ENCODE peak calls at places on chromosomes 12 and 14, in ten cellular contexts. M is GM23248; S is CD8-positive, alpha-beta T cell; Q is brain microvascular endothelial cell; P is psoas muscle; R is A673; J is aorta; H is body of pancreas; F is testis; Y is MM.1S. A is an unnamed sample.

GRCh38 chr12:55974308-55974724 is 438 bp downstream of the RAB5B start:
- DNase-seq in M (peak; percentile 73), S (peak; percentile 11), Q (peak; percentile 32), P (no peak), R (peak; percentile 27), J (peak; percentile 75), H (peak; percentile 68), F (peak; percentile 43), Y (peak; percentile 48), A (no peak)

GRCh38 chr12:122669397-122670070 is 33.6 kb downstream of the HCAR2 start:
- DNase-seq in M (peak; percentile 75), S (no peak), Q (peak; percentile 30), P (no peak), R (no peak), J (no peak), H (no peak), F (no peak), Y (no peak), A (no peak)

GRCh38 chr14:96281486-96281885 is 25.5 kb downstream of the BDKRB1 start:
- DNase-seq in M (no peak), S (no peak), Q (no peak), P (no peak), R (no peak), J (no peak), H (no peak), F (no peak), Y (no peak), A (no peak)

GRCh38 chr14:77620222-77620865 is 3.9 kb upstream of the SPTLC2 start:
- DNase-seq in M (no peak), S (no peak), Q (no peak), P (no peak), R (no peak), J (no peak), H (no peak), F (no peak), Y (no peak), A (no peak)

GRCh38 chr14:21066882-21067502 is 3.1 kb upstream of the ARHGEF40 start:
- DNase-seq in M (peak; percentile 23), S (no peak), Q (no peak), P (no peak), R (peak; percentile 34), J (no peak), H (no peak), F (no peak), Y (no peak), A (no peak)

GRCh38 chr14:38078393-38078792 is 129.3 kb upstream of the SSTR1 start:
- DNase-seq in M (no peak), S (peak; percentile 26), Q (no peak), P (no peak), R (no peak), J (no peak), H (no peak), F (no peak), Y (peak; percentile 25), A (no peak)

GRCh38 chr12:6407206-6407954 is 23.4 kb downstream of the LTBR start:
- DNase-seq in M (no peak), S (no peak), Q (no peak), P (no peak), R (no peak), J (no peak), H (no peak), F (no peak), Y (no peak), A (no peak)

GRCh38 chr14:57171903-57172302 is 96.8 kb downstream of the EXOC5 start:
- DNase-seq in M (no peak), S (no peak), Q (no peak), P (no peak), R (no peak), J (no peak), H (no peak), F (no peak), Y (no peak), A (no peak)

GRCh38 chr14:104865069-104865630 is at the start of gene CEP170B:
- DNase-seq in M (peak; percentile 81), S (no peak), Q (no peak), P (peak; percentile 55), R (peak; percentile 44), J (peak; percentile 53), H (peak; percentile 63), F (peak; percentile 44), Y (peak; percentile 38), A (no peak)

GRCh38 chr14:36657409-36658090 is 4.1 kb upstream of the PAX9 start:
- DNase-seq in M (peak; percentile 42), S (no peak), Q (no peak), P (no peak), R (peak; percentile 57), J (peak; percentile 38), H (peak; percentile 20), F (peak; percentile 24), Y (no peak), A (no peak)

GRCh38 chr12:125089083-125089482 is 23.8 kb downstream of the AACS start:
- DNase-seq in M (no peak), S (no peak), Q (peak; percentile 14), P (no peak), R (no peak), J (no peak), H (no peak), F (no peak), Y (no peak), A (no peak)

GRCh38 chr14:52032196-52032865 is 36.5 kb downstream of the NID2 start:
- DNase-seq in M (peak; percentile 70), S (no peak), Q (no peak), P (no peak), R (no peak), J (no peak), H (no peak), F (no peak), Y (no peak), A (no peak)

GRCh38 chr12:128940974-128941373 is 87.7 kb downstream of the GLT1D1 start:
- DNase-seq in M (no peak), S (no peak), Q (no peak), P (no peak), R (no peak), J (no peak), H (no peak), F (no peak), Y (no peak), A (no peak)

GRCh38 chr12:42320796-42321195 is 5.1 kb downstream of the ZCRB1 start:
- DNase-seq in M (no peak), S (no peak), Q (no peak), P (no peak), R (no peak), J (no peak), H (no peak), F (no peak), Y (no peak), A (no peak)

GRCh38 chr12:116265361-116266128 is 11.9 kb downstream of the MED13L start:
- DNase-seq in M (peak; percentile 64), S (no peak), Q (no peak), P (no peak), R (no peak), J (no peak), H (no peak), F (no peak), Y (no peak), A (no peak)

GRCh38 chr12:116264525-116265070 is 12.9 kb downstream of the MED13L start:
- DNase-seq in M (no peak), S (no peak), Q (no peak), P (no peak), R (no peak), J (no peak), H (no peak), F (no peak), Y (no peak), A (no peak)

GRCh38 chr12:116267948-116268347 is 9.5 kb downstream of the MED13L start:
- DNase-seq in M (no peak), S (no peak), Q (no peak), P (no peak), R (no peak), J (no peak), H (no peak), F (no peak), Y (no peak), A (no peak)

GRCh38 chr12:116266220-116266619 is 11.3 kb downstream of the MED13L start:
- DNase-seq in M (peak; percentile 56), S (no peak), Q (no peak), P (no peak), R (peak; percentile 29), J (no peak), H (no peak), F (peak; percentile 32), Y (no peak), A (no peak)

GRCh38 chr12:116266631-116267349 is 10.7 kb downstream of the MED13L start:
- DNase-seq in M (peak; percentile 62), S (no peak), Q (no peak), P (no peak), R (no peak), J (no peak), H (no peak), F (no peak), Y (no peak), A (no peak)
- H3K4me3 ChIP-seq in M (peak overlapping the region; percentile 57), S (no peak overlapping the region), Q (no peak overlapping the region), P (no peak overlapping the region), R (no peak overlapping the region), J (no peak overlapping the region), H (no peak overlapping the region), F (no peak overlapping the region), Y (no peak overlapping the region), A (no peak overlapping the region)

DNA sequence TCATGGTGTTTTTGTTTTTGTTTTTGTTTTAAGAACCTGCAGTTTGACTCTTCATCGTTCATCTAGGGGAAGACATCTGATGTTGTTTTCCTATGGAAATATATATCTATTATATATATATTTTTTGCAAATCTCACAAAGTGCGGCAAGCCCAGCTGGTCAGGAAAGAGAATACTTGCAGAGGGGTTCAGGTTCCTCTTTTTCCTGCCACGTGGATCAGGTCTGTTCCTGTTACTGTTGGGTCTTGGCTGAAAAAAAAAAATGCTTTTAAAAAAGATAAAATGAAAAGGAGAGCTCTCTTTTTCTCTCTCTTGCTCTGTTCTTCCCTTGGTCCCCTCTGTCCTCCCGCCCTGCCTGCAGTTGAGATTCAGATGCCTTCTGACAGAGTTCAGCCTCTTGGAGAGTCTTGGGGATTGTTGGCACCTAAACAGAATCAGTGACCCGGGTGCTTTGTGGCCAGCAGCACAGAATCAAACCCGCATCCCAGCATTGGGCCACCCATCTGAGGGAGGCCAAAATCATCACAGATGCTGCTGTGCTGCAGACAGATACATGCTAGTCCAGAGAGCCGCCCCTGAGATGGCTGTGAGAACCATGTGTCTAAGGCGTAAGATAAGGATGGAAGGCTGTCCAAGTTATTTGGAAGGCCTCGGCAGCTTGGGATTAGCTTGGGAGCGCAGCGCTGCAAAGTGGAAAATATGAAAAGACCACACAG is 179.2 kb upstream of the BCL2L14 start:
- DNase-seq in M (no peak), S (no peak), Q (no peak), P (no peak), R (no peak), J (peak; percentile 55), H (no peak), F (peak; percentile 76), Y (no peak), A (no peak)
- H3K27ac ChIP-seq in M (no peak overlapping the region), S (no peak overlapping the region), Q (no peak overlapping the region), P (no peak overlapping the region), R (no peak overlapping the region), J (peak overlapping the region; percentile 63), H (no peak overlapping the region), F (no peak overlapping the region), Y (no peak overlapping the region), A (no peak overlapping the region)

GRCh38 chr12:57533108-57533507 is 10.5 kb downstream of the MBD6 start:
- DNase-seq in M (no peak), S (no peak), Q (no peak), P (no peak), R (no peak), J (no peak), H (no peak), F (no peak), Y (no peak), A (no peak)
- H3K4me3 ChIP-seq in M (no peak overlapping the region), S (no peak overlapping the region), Q (no peak overlapping the region), P (no peak overlapping the region), R (no peak overlapping the region), J (no peak overlapping the region), H (no peak overlapping the region), F (no peak overlapping the region), Y (no peak overlapping the region), A (no peak overlapping the region)

GRCh38 chr12:52082668-52082987 is 3.1 kb downstream of the SMIM41 start:
- DNase-seq in M (peak; percentile 44), S (no peak), Q (no peak), P (no peak), R (no peak), J (no peak), H (no peak), F (no peak), Y (no peak), A (no peak)
- H3K27ac ChIP-seq in M (peak overlapping the region; percentile 57), S (no peak overlapping the region), Q (no peak overlapping the region), P (peak overlapping the region; percentile 26), R (peak overlapping the region; percentile 23), J (no peak overlapping the region), H (no peak overlapping the region), F (peak overlapping the region; percentile 87), Y (no peak overlapping the region), A (peak overlapping the region; percentile 72)